ENCODE peak calls at places on chromosome 11, in seven cellular contexts. I, M, O, G, B, U and V are unnamed samples.

GRCh38 chr11:42770444-42771065 is 541.2 kb upstream of the API5 start:
- DNase-seq in I (peak), M (no peak), O (peak), G (peak), B (no peak), U (no peak), V (peak)

GRCh38 chr11:69718147-69718546 is 14.3 kb upstream of the FGF19 start:
- DNase-seq in I (peak), M (peak), O (peak), G (peak), B (no peak), U (no peak), V (peak)

GRCh38 chr11:71269603-71270511 is 17.5 kb upstream of the SHANK2 start:
- DNase-seq in I (no peak), M (no peak), O (no peak), G (no peak), B (no peak), U (peak), V (no peak)

GRCh38 chr11:72821221-72821919 is 7.2 kb downstream of the ATG16L2 start:
- DNase-seq in I (no peak), M (no peak), O (no peak), G (no peak), B (no peak), U (no peak), V (peak)

GRCh38 chr11:102705626-102706025 is at the start of gene MMP27:
- DNase-seq in I (no peak), M (no peak), O (no peak), G (no peak), B (no peak), U (no peak), V (no peak)

GRCh38 chr11:63622318-63622717 is 8.1 kb upstream of the PLAAT3 start:
- DNase-seq in I (no peak), M (no peak), O (no peak), G (peak), B (no peak), U (no peak), V (no peak)

GRCh38 chr11:117985953-117986887 is at the start of gene IL10RA:
- DNase-seq in I (peak), M (peak), O (peak), G (peak), B (peak), U (peak), V (peak)

GRCh38 chr11:6431861-6432260 is 8.9 kb downstream of the HPX start:
- DNase-seq in I (no peak), M (no peak), O (no peak), G (no peak), B (no peak), U (peak), V (no peak)

GRCh38 chr11:132438418-132438817 is 1068.0 kb downstream of the NTM start:
- DNase-seq in I (no peak), M (no peak), O (no peak), G (no peak), B (no peak), U (no peak), V (no peak)

GRCh38 chr11:66855574-66856495 is 1.0 kb upstream of the LRFN4 start:
- DNase-seq in I (peak), M (peak), O (peak), G (peak), B (no peak), U (peak), V (peak)

GRCh38 chr11:47127213-47127612 is 49.5 kb downstream of the ARFGAP2 start:
- DNase-seq in I (no peak), M (no peak), O (no peak), G (no peak), B (no peak), U (no peak), V (no peak)

GRCh38 chr11:8233691-8234424 is 29.8 kb downstream of the LMO1 start:
- DNase-seq in I (no peak), M (no peak), O (peak), G (no peak), B (no peak), U (no peak), V (peak)

GRCh38 chr11:7423946-7424345 is 61.4 kb upstream of the OLFML1 start:
- DNase-seq in I (no peak), M (no peak), O (no peak), G (no peak), B (no peak), U (no peak), V (no peak)

GRCh38 chr11:119909077-119909476 is 180.1 kb upstream of the NECTIN1 start:
- DNase-seq in I (no peak), M (no peak), O (no peak), G (no peak), B (no peak), U (no peak), V (no peak)

GRCh38 chr11:17526326-17526725 is 17.9 kb downstream of the USH1C start:
- DNase-seq in I (no peak), M (no peak), O (peak), G (no peak), B (no peak), U (no peak), V (no peak)